ENCODE peak calls at places on chromosomes 1 and 21, in eight cellular contexts. O, F, E, Z, Q, U, R and B are unnamed samples. For H3K36me3, the result is how much of the 10 kb centered on the place peaks cover.

GRCh38 chr1:48693180-48693579 is 83.5 kb downstream of the BEND5 start:
- DNase-seq in E (no peak), U (no peak), O (no peak), F (no peak), Q (no peak), R (peak), Z (no peak), B (no peak)

GRCh38 chr21:18812308-18812707 is 408.7 kb upstream of the TMPRSS15 start:
- DNase-seq in U (no peak), E (no peak), F (no peak), Q (no peak), O (no peak), R (no peak), Z (no peak), B (no peak)

GRCh38 chr1:247849616-247850015 is 7.4 kb upstream of the TRIM58 start:
- DNase-seq in F (no peak), E (no peak), O (no peak), Q (no peak), U (no peak), Z (no peak), R (peak), B (no peak)

GRCh38 chr1:241641748-241642592 is 1.8 kb upstream of the CHML start:
- DNase-seq in E (peak), F (no peak), Q (no peak), U (no peak), R (peak), Z (peak), O (no peak), B (no peak)

GRCh38 chr1:167057297-167057688 is 32.9 kb downstream of the GPA33 start:
- DNase-seq in R (peak), Q (no peak), O (peak), Z (peak), U (no peak), F (no peak), E (peak), B (no peak)

GRCh38 chr1:1173793-1174415 is at the start of gene TTLL10:
- DNase-seq in Z (no peak), O (no peak), F (peak), R (no peak), Q (no peak), E (no peak), U (peak), B (peak)

GRCh38 chr1:26938004-26938658 is 16.6 kb downstream of the NUDC start:
- DNase-seq in E (no peak), Q (peak), F (peak), Z (no peak), O (no peak), R (no peak), U (no peak), B (no peak)

GRCh38 chr1:79430437-79430836 is 423.9 kb upstream of the ADGRL4 start:
- DNase-seq in Q (no peak), R (no peak), O (no peak), E (no peak), Z (no peak), F (no peak), U (no peak), B (no peak)

GRCh38 chr1:98086796-98087195 is 166.0 kb upstream of the DPYD start:
- DNase-seq in F (no peak), Q (no peak), E (peak), Z (peak), R (peak), O (no peak), U (no peak), B (no peak)

GRCh38 chr1:169201084-169201619 is 94.7 kb downstream of the ATP1B1 start:
- DNase-seq in O (no peak), Z (no peak), Q (no peak), U (no peak), R (peak), F (no peak), E (peak), B (no peak)

GRCh38 chr1:212477014-212477679 is 44.4 kb downstream of the NENF start:
- DNase-seq in Q (peak), R (peak), U (peak), Z (peak), F (peak), O (peak), E (peak), B (peak)

GRCh38 chr1:29179641-29180184 is 2.0 kb downstream of the SRSF4 start:
- DNase-seq in O (no peak), Z (no peak), F (no peak), U (no peak), E (peak), Q (no peak), R (peak), B (no peak)

GRCh38 chr1:3069491-3070303 is 694 bp downstream of the PRDM16 start:
- DNase-seq in O (peak), Z (peak), R (peak), Q (peak), E (peak), F (no peak), U (peak), B (no peak)

GRCh38 chr1:186059311-186059710 is 315.7 kb downstream of the TPR start:
- DNase-seq in Z (no peak), U (no peak), Q (no peak), R (peak), F (no peak), O (no peak), E (peak), B (no peak)

GRCh38 chr1:119974013-119974412 is 77.7 kb upstream of the ADAM30 start:
- DNase-seq in U (no peak), Q (no peak), Z (no peak), F (no peak), R (peak), O (no peak), E (no peak), B (no peak)

GRCh38 chr1:7427066-7427465 is 344.0 kb upstream of the VAMP3 start:
- DNase-seq in Z (no peak), R (no peak), O (no peak), Q (no peak), E (no peak), F (no peak), U (no peak), B (no peak)

GRCh38 chr1:56491441-56491840 is 87.9 kb downstream of the PLPP3 start:
- DNase-seq in R (peak), Q (peak), E (peak), Z (no peak), O (peak), U (no peak), F (no peak), B (no peak)

GRCh38 chr21:46226920-46227599 is 1.5 kb downstream of the LSS start:
- DNase-seq in Z (peak), U (peak), E (peak), O (no peak), Q (no peak), F (no peak), R (peak), B (peak)

GRCh38 chr1:156616463-156616862 is 2.8 kb upstream of the HAPLN2 start:
- DNase-seq in R (no peak), E (peak), Z (peak), O (no peak), F (no peak), Q (peak), U (peak), B (no peak)

GRCh38 chr1:36534711-36535412 is 52.1 kb upstream of the CSF3R start:
- DNase-seq in O (no peak), U (no peak), Q (no peak), E (no peak), F (no peak), R (no peak), Z (peak), B (no peak)

GRCh38 chr1:95562230-95562629 is 328.2 kb downstream of the RWDD3 start:
- DNase-seq in O (no peak), Z (no peak), R (no peak), E (no peak), F (no peak), Q (no peak), U (no peak), B (no peak)

GRCh38 chr1:177017453-177017852 is 147.1 kb downstream of the ASTN1 start:
- DNase-seq in E (no peak), O (no peak), F (no peak), Z (no peak), R (no peak), U (no peak), Q (no peak), B (no peak)

GRCh38 chr1:41355761-41356160 is 5.5 kb upstream of the FOXO6 start:
- DNase-seq in Q (no peak), E (no peak), R (no peak), U (peak), O (peak), Z (no peak), F (no peak), B (no peak)

GRCh38 chr1:186057086-186057485 is 318.0 kb downstream of the TPR start:
- DNase-seq in O (no peak), R (no peak), U (no peak), F (no peak), E (no peak), Z (no peak), Q (no peak), B (no peak)

GRCh38 chr1:53591924-53592323 is 132.7 kb downstream of the DMRTB1 start:
- DNase-seq in O (no peak), Z (no peak), U (peak), Q (peak), R (no peak), E (no peak), F (no peak), B (no peak)

GRCh38 chr1:206705187-206705586 is 20.5 kb downstream of the MAPKAPK2 start:
- DNase-seq in F (no peak), Q (peak), E (peak), O (no peak), Z (peak), R (peak), U (no peak), B (no peak)

GRCh38 chr1:91335607-91336006 is 69.0 kb downstream of the HFM1 start:
- DNase-seq in O (no peak), E (no peak), F (no peak), Q (no peak), U (no peak), Z (no peak), R (no peak), B (no peak)

GRCh38 chr1:39107891-39108290 is 81.7 kb downstream of the NDUFS5 start:
- DNase-seq in R (no peak), U (no peak), F (no peak), E (peak), O (no peak), Z (no peak), Q (no peak), B (no peak)

GRCh38 chr1:86581250-86581649 is 34.4 kb downstream of the CLCA4 start:
- DNase-seq in O (no peak), Z (peak), E (no peak), F (no peak), U (no peak), Q (no peak), R (no peak), B (no peak)

GRCh38 chr1:179984942-179985341 is 30.3 kb downstream of the CEP350 start:
- DNase-seq in Q (no peak), E (no peak), Z (no peak), R (no peak), U (no peak), F (no peak), O (no peak), B (no peak)

GRCh38 chr1:6224733-6225132 is 11.0 kb downstream of the ICMT start:
- DNase-seq in E (no peak), F (no peak), Z (peak), R (no peak), O (no peak), U (no peak), Q (peak), B (no peak)
- H3K36me3 ChIP-seq in E (under half), F (half or more), Z (under half), R (under half), O (under half), U (under half), Q (under half), B (under half)

DNA sequence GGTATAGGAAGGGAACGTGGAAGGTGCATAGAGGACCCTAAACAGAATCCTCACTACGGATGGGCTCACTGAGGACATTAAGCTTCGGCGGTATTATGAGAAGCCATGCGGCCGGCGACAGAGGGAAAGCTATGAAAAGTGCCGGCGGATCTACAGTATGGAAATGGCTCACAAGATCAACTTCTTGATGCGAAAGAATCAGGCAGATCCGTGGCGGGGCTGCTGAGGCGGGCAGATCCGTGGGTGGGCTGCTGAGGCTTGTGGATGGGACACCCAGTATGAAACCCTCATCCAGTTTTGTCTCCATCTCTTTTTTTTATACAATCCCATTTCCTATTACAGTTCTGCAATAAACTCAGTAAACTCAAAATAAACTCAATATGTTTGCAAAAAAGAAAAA is 95.8 kb downstream of the CRB1 start:
- DNase-seq in Z (no peak), R (no peak), Q (no peak), F (no peak), O (no peak), E (no peak), U (peak), B (no peak)
- H3K36me3 ChIP-seq in Z (under half), R (under half), Q (under half), F (under half), O (under half), E (under half), U (under half), B (under half)

DNA sequence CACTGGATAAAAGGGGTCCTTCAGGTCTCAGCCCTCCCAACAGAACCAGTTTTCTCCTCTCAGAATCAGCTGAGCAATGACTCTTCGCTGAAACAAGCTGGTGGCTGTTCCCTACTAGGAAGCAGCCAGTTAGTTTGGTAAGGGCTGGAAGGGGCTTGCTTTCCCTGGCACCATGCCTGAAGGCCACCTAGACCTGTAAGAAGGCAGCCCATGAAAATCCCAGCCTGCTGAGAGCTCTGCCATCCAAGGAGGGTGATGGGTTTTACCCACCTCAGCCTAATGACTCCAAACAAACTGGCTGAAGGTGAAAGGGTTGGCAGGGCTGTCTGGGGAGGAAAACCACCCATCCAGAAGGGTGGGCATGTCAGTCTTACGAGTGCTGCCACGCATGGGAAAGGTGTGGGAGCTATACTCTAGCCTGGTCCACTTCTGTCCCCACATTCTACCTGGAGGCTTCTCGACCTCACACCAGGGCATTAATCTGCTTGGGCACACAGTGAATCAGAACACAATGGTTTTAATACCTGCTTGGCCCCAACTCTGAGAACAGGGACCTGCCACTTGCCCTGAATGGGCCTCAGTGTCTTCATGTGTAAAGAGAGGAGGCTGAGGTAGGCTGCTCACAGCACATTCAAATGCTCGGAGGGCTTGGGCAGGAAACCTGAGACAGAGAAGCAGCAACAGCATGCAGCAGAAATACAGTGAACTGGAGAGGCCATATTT is 53.1 kb downstream of the CD46 start:
- DNase-seq in Q (no peak), F (no peak), E (no peak), U (no peak), R (no peak), O (peak), Z (no peak), B (no peak)
- H3K36me3 ChIP-seq in Q (under half), F (half or more), E (under half), U (under half), R (under half), O (half or more), Z (under half), B (half or more)

GRCh38 chr1:244852694-244853093 is 11.6 kb downstream of the HNRNPU start:
- DNase-seq in E (no peak), Z (no peak), O (no peak), Q (no peak), F (no peak), R (no peak), U (no peak), B (no peak)
- H3K36me3 ChIP-seq in E (under half), Z (under half), O (under half), Q (under half), F (half or more), R (under half), U (under half), B (under half)

GRCh38 chr1:182863940-182864339 is 24.8 kb downstream of the DHX9 start:
- DNase-seq in F (no peak), E (no peak), Q (no peak), Z (no peak), R (no peak), O (no peak), U (no peak), B (no peak)
- H3K36me3 ChIP-seq in F (half or more), E (under half), Q (under half), Z (under half), R (under half), O (half or more), U (under half), B (under half)

DNA sequence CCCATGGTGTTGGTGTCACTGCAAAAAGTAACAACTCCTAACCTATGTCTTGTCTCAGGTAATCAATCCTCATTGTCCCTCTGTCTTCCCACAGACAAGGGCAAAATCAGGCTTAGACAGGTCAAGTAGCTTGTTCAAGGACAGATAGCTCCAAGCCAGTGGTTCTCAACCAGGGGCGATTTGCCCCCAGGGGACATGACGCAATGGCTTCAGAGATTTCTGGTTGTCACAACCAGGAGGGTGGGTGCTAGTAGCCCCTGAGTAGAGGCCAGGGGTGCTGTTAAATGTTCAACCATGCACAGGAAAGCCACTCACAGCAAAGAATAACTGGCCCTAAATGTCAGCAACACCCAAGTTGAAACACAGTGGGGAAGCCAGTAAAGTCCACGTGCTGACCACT is 178.9 kb downstream of the RUNX1 start:
- DNase-seq in U (no peak), E (no peak), Z (no peak), Q (no peak), F (no peak), O (no peak), R (no peak), B (no peak)
- H3K36me3 ChIP-seq in U (under half), E (under half), Z (under half), Q (under half), F (under half), O (under half), R (under half), B (under half)

GRCh38 chr1:43446881-43447835 is 6.6 kb downstream of the HYI start:
- DNase-seq in O (no peak), E (no peak), Q (no peak), F (no peak), U (no peak), R (no peak), Z (no peak), B (no peak)
- H3K36me3 ChIP-seq in O (half or more), E (half or more), Q (under half), F (half or more), U (under half), R (half or more), Z (under half), B (half or more)

GRCh38 chr21:34844033-34844923 is 175.5 kb downstream of the CLIC6 start:
- DNase-seq in R (peak), Z (no peak), E (no peak), O (no peak), Q (peak), U (no peak), F (peak), B (no peak)
- H3K36me3 ChIP-seq in R (under half), Z (under half), E (under half), O (under half), Q (under half), U (under half), F (under half), B (under half)

DNA sequence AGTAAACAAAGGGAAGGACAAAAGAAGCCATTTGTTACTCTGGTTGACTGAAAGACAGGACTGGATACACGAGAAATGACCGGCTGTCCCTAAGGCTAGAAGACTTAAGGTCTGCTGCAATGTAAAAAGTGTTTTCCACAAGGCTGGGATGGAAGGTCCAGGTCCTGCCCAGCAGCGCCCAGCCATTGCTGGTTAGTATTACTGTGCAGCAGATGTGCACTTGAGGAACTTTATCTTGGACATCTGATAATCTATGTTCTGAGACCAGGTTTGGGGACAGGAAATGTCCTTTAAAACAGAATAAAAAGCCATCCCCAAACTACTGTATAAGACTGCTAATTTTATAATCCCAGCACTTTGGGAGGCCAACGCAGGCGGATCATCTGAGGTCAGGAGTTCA is 42.7 kb downstream of the PARP1 start:
- DNase-seq in O (no peak), R (no peak), U (no peak), Z (no peak), F (no peak), Q (no peak), E (no peak), B (no peak)
- H3K36me3 ChIP-seq in O (half or more), R (under half), U (under half), Z (under half), F (half or more), Q (under half), E (under half), B (half or more)

GRCh38 chr1:224517171-224517570 is 82.6 kb upstream of the WDR26 start:
- DNase-seq in U (no peak), Q (no peak), F (no peak), O (no peak), R (no peak), E (no peak), Z (no peak), B (no peak)

GRCh38 chr1:224519874-224520273 is 85.3 kb upstream of the WDR26 start:
- DNase-seq in R (no peak), F (no peak), Q (no peak), O (no peak), E (peak), Z (no peak), U (no peak), B (no peak)

GRCh38 chr1:224523676-224524075 is 89.1 kb upstream of the WDR26 start:
- DNase-seq in Z (no peak), R (no peak), E (no peak), F (no peak), Q (no peak), O (no peak), U (no peak), B (no peak)

GRCh38 chr1:224521904-224522734 is 87.5 kb upstream of the WDR26 start:
- DNase-seq in O (no peak), U (no peak), R (peak), Z (no peak), E (no peak), F (no peak), Q (no peak), B (no peak)

GRCh38 chr1:224520808-224521207 is 86.2 kb upstream of the WDR26 start:
- DNase-seq in Z (no peak), U (no peak), E (no peak), R (no peak), Q (no peak), O (no peak), F (no peak), B (no peak)
- H3K36me3 ChIP-seq in Z (under half), U (under half), E (under half), R (under half), Q (under half), O (under half), F (under half), B (under half)